ENCODE peak calls at places on chromosome 6, in six cellular contexts. One of them, this sample, is unnamed.

GRCh38 chr6:1871936-1872335 is 262.2 kb downstream of the FOXC1 start:
- DNase-seq in OCI-LY7: no peak
- DNase-seq in fibroblast of lung: peak
- DNase-seq in GM23338: peak
- DNase-seq in hepatocyte: no peak
- DNase-seq in mammary epithelial cell: no peak
- DNase-seq in this sample: no peak

GRCh38 chr6:50285735-50286134 is 236.0 kb upstream of the DEFB112 start:
- DNase-seq in OCI-LY7: no peak
- DNase-seq in mammary epithelial cell: no peak
- DNase-seq in hepatocyte: no peak
- DNase-seq in GM23338: no peak
- DNase-seq in fibroblast of lung: no peak
- DNase-seq in this sample: no peak

GRCh38 chr6:1280666-1281300 is 31.1 kb upstream of the FOXQ1 start:
- DNase-seq in hepatocyte: no peak
- DNase-seq in GM23338: no peak
- DNase-seq in OCI-LY7: no peak
- DNase-seq in fibroblast of lung: no peak
- DNase-seq in mammary epithelial cell: no peak
- DNase-seq in this sample: no peak

GRCh38 chr6:63634630-63635029 is 972 bp upstream of the PHF3 start:
- DNase-seq in mammary epithelial cell: no peak
- DNase-seq in hepatocyte: peak
- DNase-seq in fibroblast of lung: peak
- DNase-seq in GM23338: peak
- DNase-seq in OCI-LY7: peak
- DNase-seq in this sample: no peak

GRCh38 chr6:83199865-83200230 is 6.7 kb downstream of the RWDD2A start:
- DNase-seq in GM23338: no peak
- DNase-seq in OCI-LY7: no peak
- DNase-seq in mammary epithelial cell: peak
- DNase-seq in fibroblast of lung: peak
- DNase-seq in hepatocyte: peak
- DNase-seq in this sample: no peak

GRCh38 chr6:11475019-11475418 is 62.5 kb upstream of the TMEM170B start:
- DNase-seq in hepatocyte: no peak
- DNase-seq in GM23338: no peak
- DNase-seq in fibroblast of lung: no peak
- DNase-seq in mammary epithelial cell: no peak
- DNase-seq in OCI-LY7: no peak
- DNase-seq in this sample: no peak

GRCh38 chr6:79250107-79250514 is 15.6 kb upstream of the HMGN3 start:
- DNase-seq in hepatocyte: no peak
- DNase-seq in GM23338: peak
- DNase-seq in fibroblast of lung: no peak
- DNase-seq in mammary epithelial cell: no peak
- DNase-seq in OCI-LY7: peak
- DNase-seq in this sample: no peak

GRCh38 chr6:109782401-109783046 is 91.4 kb downstream of the FIG4 start:
- DNase-seq in fibroblast of lung: no peak
- DNase-seq in GM23338: no peak
- DNase-seq in OCI-LY7: no peak
- DNase-seq in mammary epithelial cell: no peak
- DNase-seq in hepatocyte: no peak
- DNase-seq in this sample: no peak

GRCh38 chr6:128491643-128492206 is 28.7 kb downstream of the PTPRK start:
- DNase-seq in OCI-LY7: no peak
- DNase-seq in fibroblast of lung: peak
- DNase-seq in hepatocyte: no peak
- DNase-seq in GM23338: no peak
- DNase-seq in mammary epithelial cell: peak
- DNase-seq in this sample: no peak

GRCh38 chr6:5626727-5627426 is 365.6 kb downstream of the FARS2 start:
- DNase-seq in GM23338: no peak
- DNase-seq in OCI-LY7: peak
- DNase-seq in fibroblast of lung: no peak
- DNase-seq in mammary epithelial cell: no peak
- DNase-seq in hepatocyte: no peak
- DNase-seq in this sample: no peak

GRCh38 chr6:36241728-36242127 is 28.1 kb upstream of the PNPLA1 start:
- DNase-seq in OCI-LY7: peak
- DNase-seq in hepatocyte: no peak
- DNase-seq in GM23338: no peak
- DNase-seq in mammary epithelial cell: no peak
- DNase-seq in fibroblast of lung: peak
- DNase-seq in this sample: no peak

GRCh38 chr6:6908116-6908515 is 199.6 kb upstream of the RREB1 start:
- DNase-seq in fibroblast of lung: no peak
- DNase-seq in OCI-LY7: no peak
- DNase-seq in GM23338: no peak
- DNase-seq in hepatocyte: no peak
- DNase-seq in mammary epithelial cell: no peak
- DNase-seq in this sample: no peak

GRCh38 chr6:42523158-42523814 is 40.5 kb upstream of the UBR2 start:
- DNase-seq in fibroblast of lung: peak
- DNase-seq in GM23338: no peak
- DNase-seq in OCI-LY7: no peak
- DNase-seq in mammary epithelial cell: no peak
- DNase-seq in hepatocyte: no peak
- DNase-seq in this sample: no peak

GRCh38 chr6:162973141-162973872 is 245.5 kb downstream of the PACRG start:
- DNase-seq in GM23338: no peak
- DNase-seq in OCI-LY7: no peak
- DNase-seq in fibroblast of lung: no peak
- DNase-seq in mammary epithelial cell: no peak
- DNase-seq in hepatocyte: no peak
- DNase-seq in this sample: no peak

GRCh38 chr6:73704260-73704659 is 8.3 kb downstream of the CD109 start:
- DNase-seq in OCI-LY7: no peak
- DNase-seq in fibroblast of lung: peak
- DNase-seq in hepatocyte: peak
- DNase-seq in GM23338: no peak
- DNase-seq in mammary epithelial cell: peak
- DNase-seq in this sample: no peak

GRCh38 chr6:2990932-2991506 is 8.7 kb upstream of the NQO2 start:
- DNase-seq in GM23338: no peak
- DNase-seq in hepatocyte: no peak
- DNase-seq in mammary epithelial cell: peak
- DNase-seq in OCI-LY7: no peak
- DNase-seq in fibroblast of lung: no peak
- DNase-seq in this sample: no peak
- H2AFZ ChIP-seq in GM23338: no peak
- H2AFZ ChIP-seq in hepatocyte: peak
- H2AFZ ChIP-seq in mammary epithelial cell: peak
- H2AFZ ChIP-seq in OCI-LY7: peak
- H2AFZ ChIP-seq in fibroblast of lung: peak
- H2AFZ ChIP-seq in this sample: peak

GRCh38 chr6:116616757-116617093 is 446 bp downstream of the RSPH4A start:
- DNase-seq in GM23338: peak
- DNase-seq in OCI-LY7: no peak
- DNase-seq in hepatocyte: peak
- DNase-seq in fibroblast of lung: peak
- DNase-seq in mammary epithelial cell: no peak
- DNase-seq in this sample: no peak
- H3K4me2 ChIP-seq in GM23338: peak
- H3K4me2 ChIP-seq in OCI-LY7: peak
- H3K4me2 ChIP-seq in hepatocyte: peak
- H3K4me2 ChIP-seq in fibroblast of lung: peak
- H3K4me2 ChIP-seq in mammary epithelial cell: peak
- H3K4me2 ChIP-seq in this sample: peak

DNA sequence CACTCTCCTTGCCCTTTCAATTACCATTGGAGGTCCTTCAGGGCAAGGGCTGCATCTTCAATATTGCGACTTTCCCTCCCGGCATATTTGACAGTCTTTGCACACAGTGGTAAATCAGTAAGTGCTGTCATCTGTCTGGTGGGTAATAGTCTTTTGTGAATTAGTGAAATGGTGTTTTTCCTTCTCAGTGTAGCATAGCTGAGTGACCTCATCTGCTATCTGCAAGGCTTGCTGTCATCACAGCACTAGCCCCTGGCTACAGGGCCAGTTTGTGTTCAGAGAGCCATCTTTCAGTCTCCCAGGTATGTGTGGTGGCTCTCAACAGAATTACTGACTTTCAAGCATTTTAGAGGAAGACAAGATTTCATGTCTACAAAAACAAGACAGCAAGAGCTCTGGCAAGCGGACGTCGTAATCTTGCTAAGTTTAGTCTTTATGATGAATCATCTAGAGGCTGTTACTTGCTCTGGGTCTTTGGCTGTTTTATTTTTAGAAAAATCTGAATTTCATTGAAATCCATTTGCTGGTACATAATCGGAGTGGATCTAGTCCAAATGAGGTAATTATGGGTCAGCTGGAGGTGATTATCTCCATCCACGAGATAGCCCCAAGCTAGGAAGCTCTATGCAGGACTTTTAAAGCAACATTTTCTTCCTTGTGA is 528.9 kb downstream of the EPM2A start:
- DNase-seq in OCI-LY7: no peak
- DNase-seq in mammary epithelial cell: no peak
- DNase-seq in GM23338: no peak
- DNase-seq in hepatocyte: peak
- DNase-seq in fibroblast of lung: peak
- DNase-seq in this sample: no peak
- H2AFZ ChIP-seq in OCI-LY7: no peak
- H2AFZ ChIP-seq in mammary epithelial cell: no peak
- H2AFZ ChIP-seq in GM23338: peak
- H2AFZ ChIP-seq in hepatocyte: no peak
- H2AFZ ChIP-seq in fibroblast of lung: no peak
- H2AFZ ChIP-seq in this sample: no peak

GRCh38 chr6:46014511-46015118 is 1.0 kb downstream of the CLIC5 start:
- DNase-seq in hepatocyte: peak
- DNase-seq in mammary epithelial cell: no peak
- DNase-seq in fibroblast of lung: no peak
- DNase-seq in GM23338: peak
- DNase-seq in OCI-LY7: no peak
- DNase-seq in this sample: no peak
- H3K4me2 ChIP-seq in hepatocyte: peak
- H3K4me2 ChIP-seq in mammary epithelial cell: peak
- H3K4me2 ChIP-seq in fibroblast of lung: no peak
- H3K4me2 ChIP-seq in GM23338: peak
- H3K4me2 ChIP-seq in OCI-LY7: no peak
- H3K4me2 ChIP-seq in this sample: no peak

GRCh38 chr6:32971245-32971580 is 2.8 kb downstream of the BRD2 start:
- DNase-seq in GM23338: no peak
- DNase-seq in hepatocyte: no peak
- DNase-seq in mammary epithelial cell: no peak
- DNase-seq in OCI-LY7: no peak
- DNase-seq in fibroblast of lung: no peak
- DNase-seq in this sample: no peak

GRCh38 chr6:32972353-32973143 is 4.2 kb downstream of the BRD2 start:
- DNase-seq in OCI-LY7: peak
- DNase-seq in GM23338: peak
- DNase-seq in fibroblast of lung: no peak
- DNase-seq in mammary epithelial cell: no peak
- DNase-seq in hepatocyte: peak
- DNase-seq in this sample: no peak

GRCh38 chr6:32970413-32971244 is 2.2 kb downstream of the BRD2 start:
- DNase-seq in OCI-LY7: peak
- DNase-seq in GM23338: peak
- DNase-seq in mammary epithelial cell: peak
- DNase-seq in hepatocyte: peak
- DNase-seq in fibroblast of lung: peak
- DNase-seq in this sample: peak

GRCh38 chr6:32973144-32973854 is 4.9 kb downstream of the BRD2 start:
- DNase-seq in OCI-LY7: peak
- DNase-seq in mammary epithelial cell: peak
- DNase-seq in hepatocyte: peak
- DNase-seq in fibroblast of lung: peak
- DNase-seq in GM23338: peak
- DNase-seq in this sample: peak

GRCh38 chr6:32971581-32972352 is 3.4 kb downstream of the BRD2 start:
- DNase-seq in fibroblast of lung: peak
- DNase-seq in hepatocyte: peak
- DNase-seq in mammary epithelial cell: peak
- DNase-seq in GM23338: peak
- DNase-seq in OCI-LY7: peak
- DNase-seq in this sample: peak
- H2AFZ ChIP-seq in fibroblast of lung: no peak
- H2AFZ ChIP-seq in hepatocyte: no peak
- H2AFZ ChIP-seq in mammary epithelial cell: no peak
- H2AFZ ChIP-seq in GM23338: no peak
- H2AFZ ChIP-seq in OCI-LY7: no peak
- H2AFZ ChIP-seq in this sample: no peak

DNA sequence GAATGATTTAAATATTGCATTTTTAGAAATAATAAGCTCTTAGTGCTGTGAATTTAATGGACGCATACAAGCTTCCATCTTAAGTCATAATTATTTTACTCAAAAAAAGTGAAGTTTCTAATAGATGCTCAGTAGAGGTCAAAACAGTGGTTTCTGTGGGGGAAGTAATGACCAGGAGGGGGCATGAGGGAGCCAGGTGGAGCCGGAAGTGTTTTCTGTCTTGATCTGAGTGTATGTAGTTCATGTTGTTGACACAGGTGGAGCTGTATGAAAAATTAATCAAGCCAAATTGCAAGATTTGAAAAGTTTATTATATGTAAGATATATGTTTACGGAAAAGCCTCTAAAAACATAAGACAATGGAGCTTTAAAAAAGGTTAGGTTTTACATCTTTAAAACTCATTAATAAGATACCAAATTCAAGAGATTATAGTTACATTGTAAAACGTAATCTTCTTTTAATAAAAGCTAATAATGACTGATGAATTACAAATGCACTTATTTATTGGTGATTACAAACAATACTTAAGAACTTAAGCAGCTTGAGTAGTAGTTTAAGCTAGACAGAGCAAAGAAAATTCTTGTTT is 68.0 kb downstream of the PLAGL1 start:
- DNase-seq in GM23338: peak
- DNase-seq in OCI-LY7: peak
- DNase-seq in mammary epithelial cell: peak
- DNase-seq in fibroblast of lung: peak
- DNase-seq in hepatocyte: peak
- DNase-seq in this sample: peak
- H3K4me2 ChIP-seq in GM23338: no peak
- H3K4me2 ChIP-seq in OCI-LY7: no peak
- H3K4me2 ChIP-seq in mammary epithelial cell: no peak
- H3K4me2 ChIP-seq in fibroblast of lung: no peak
- H3K4me2 ChIP-seq in hepatocyte: no peak
- H3K4me2 ChIP-seq in this sample: no peak

GRCh38 chr6:85459224-85459901 is 9.5 kb downstream of the NT5E start:
- DNase-seq in fibroblast of lung: peak
- DNase-seq in GM23338: no peak
- DNase-seq in mammary epithelial cell: peak
- DNase-seq in hepatocyte: no peak
- DNase-seq in OCI-LY7: no peak
- DNase-seq in this sample: no peak

GRCh38 chr6:85456782-85457181 is 6.9 kb downstream of the NT5E start:
- DNase-seq in GM23338: no peak
- DNase-seq in fibroblast of lung: no peak
- DNase-seq in hepatocyte: no peak
- DNase-seq in mammary epithelial cell: no peak
- DNase-seq in OCI-LY7: no peak
- DNase-seq in this sample: no peak

GRCh38 chr6:85460154-85460950 is 10.5 kb downstream of the NT5E start:
- DNase-seq in fibroblast of lung: no peak
- DNase-seq in hepatocyte: no peak
- DNase-seq in OCI-LY7: no peak
- DNase-seq in GM23338: no peak
- DNase-seq in mammary epithelial cell: no peak
- DNase-seq in this sample: no peak

GRCh38 chr6:85458782-85459181 is 8.9 kb downstream of the NT5E start:
- DNase-seq in OCI-LY7: no peak
- DNase-seq in GM23338: peak
- DNase-seq in hepatocyte: no peak
- DNase-seq in mammary epithelial cell: no peak
- DNase-seq in fibroblast of lung: peak
- DNase-seq in this sample: no peak

GRCh38 chr6:85458184-85458583 is 8.3 kb downstream of the NT5E start:
- DNase-seq in mammary epithelial cell: no peak
- DNase-seq in fibroblast of lung: no peak
- DNase-seq in GM23338: peak
- DNase-seq in OCI-LY7: peak
- DNase-seq in hepatocyte: no peak
- DNase-seq in this sample: no peak
- H2AFZ ChIP-seq in mammary epithelial cell: no peak
- H2AFZ ChIP-seq in fibroblast of lung: no peak
- H2AFZ ChIP-seq in GM23338: no peak
- H2AFZ ChIP-seq in OCI-LY7: no peak
- H2AFZ ChIP-seq in hepatocyte: no peak
- H2AFZ ChIP-seq in this sample: no peak